ENCODE peak calls at places on chromosome 12, in four cellular contexts. One of them, this sample, is unnamed.
A peak's percentile ranks its signal among the peaks of the same experiment; 100 is the strongest.

GRCh38 chr12:27178723-27179398 is 65.2 kb upstream of the STK38L start:
- DNase-seq in left ventricle myocardium inferior: no peak
- DNase-seq in fibroblast of lung: peak; percentile 78
- DNase-seq in neuronal stem cell: no peak
- DNase-seq in this sample: peak; percentile 48

GRCh38 chr12:71691504-71692129 is 5.7 kb downstream of the TMEM19 start:
- DNase-seq in fibroblast of lung: no peak
- DNase-seq in neuronal stem cell: no peak
- DNase-seq in left ventricle myocardium inferior: no peak
- DNase-seq in this sample: no peak

GRCh38 chr12:112116232-112117060 is 7.9 kb upstream of the NAA25 start:
- DNase-seq in left ventricle myocardium inferior: peak; percentile 72
- DNase-seq in neuronal stem cell: peak; percentile 67
- DNase-seq in fibroblast of lung: peak; percentile 75
- DNase-seq in this sample: peak; percentile 91

GRCh38 chr12:30988887-30989286 is 62.3 kb downstream of the TSPAN11 start:
- DNase-seq in neuronal stem cell: no peak
- DNase-seq in fibroblast of lung: no peak
- DNase-seq in left ventricle myocardium inferior: no peak
- DNase-seq in this sample: no peak

GRCh38 chr12:52233462-52234141 is 559 bp downstream of the KRT7 start:
- DNase-seq in left ventricle myocardium inferior: no peak
- DNase-seq in fibroblast of lung: no peak
- DNase-seq in neuronal stem cell: no peak
- DNase-seq in this sample: no peak

GRCh38 chr12:3195859-3196483 is 118.8 kb downstream of the TSPAN9 start:
- DNase-seq in left ventricle myocardium inferior: no peak
- DNase-seq in fibroblast of lung: no peak
- DNase-seq in neuronal stem cell: no peak
- DNase-seq in this sample: no peak

GRCh38 chr12:66708704-66709443 is 30.0 kb upstream of the GRIP1 start:
- DNase-seq in neuronal stem cell: no peak
- DNase-seq in fibroblast of lung: no peak
- DNase-seq in left ventricle myocardium inferior: no peak
- DNase-seq in this sample: peak; percentile 20

GRCh38 chr12:6904280-6905276 is at the start of gene LRRC23:
- DNase-seq in neuronal stem cell: peak; percentile 99
- DNase-seq in fibroblast of lung: peak; percentile 92
- DNase-seq in left ventricle myocardium inferior: peak; percentile 96
- DNase-seq in this sample: peak; percentile 96

GRCh38 chr12:78540621-78541336 is 323.8 kb upstream of the SYT1 start:
- DNase-seq in neuronal stem cell: no peak
- DNase-seq in left ventricle myocardium inferior: no peak
- DNase-seq in fibroblast of lung: no peak
- DNase-seq in this sample: no peak

GRCh38 chr12:53939141-53940108 is 794 bp downstream of the HOXC13 start:
- DNase-seq in left ventricle myocardium inferior: no peak
- DNase-seq in neuronal stem cell: no peak
- DNase-seq in fibroblast of lung: no peak
- DNase-seq in this sample: peak; percentile 60

GRCh38 chr12:53941750-53942149 is 3.1 kb downstream of the HOXC13 start:
- DNase-seq in neuronal stem cell: no peak
- DNase-seq in fibroblast of lung: no peak
- DNase-seq in left ventricle myocardium inferior: no peak
- DNase-seq in this sample: no peak

GRCh38 chr12:53942467-53942997 is 3.9 kb downstream of the HOXC13 start:
- DNase-seq in left ventricle myocardium inferior: no peak
- DNase-seq in fibroblast of lung: no peak
- DNase-seq in neuronal stem cell: no peak
- DNase-seq in this sample: no peak

GRCh38 chr12:53941187-53941586 is 2.6 kb downstream of the HOXC13 start:
- DNase-seq in left ventricle myocardium inferior: no peak
- DNase-seq in fibroblast of lung: no peak
- DNase-seq in neuronal stem cell: no peak
- DNase-seq in this sample: no peak

DNA sequence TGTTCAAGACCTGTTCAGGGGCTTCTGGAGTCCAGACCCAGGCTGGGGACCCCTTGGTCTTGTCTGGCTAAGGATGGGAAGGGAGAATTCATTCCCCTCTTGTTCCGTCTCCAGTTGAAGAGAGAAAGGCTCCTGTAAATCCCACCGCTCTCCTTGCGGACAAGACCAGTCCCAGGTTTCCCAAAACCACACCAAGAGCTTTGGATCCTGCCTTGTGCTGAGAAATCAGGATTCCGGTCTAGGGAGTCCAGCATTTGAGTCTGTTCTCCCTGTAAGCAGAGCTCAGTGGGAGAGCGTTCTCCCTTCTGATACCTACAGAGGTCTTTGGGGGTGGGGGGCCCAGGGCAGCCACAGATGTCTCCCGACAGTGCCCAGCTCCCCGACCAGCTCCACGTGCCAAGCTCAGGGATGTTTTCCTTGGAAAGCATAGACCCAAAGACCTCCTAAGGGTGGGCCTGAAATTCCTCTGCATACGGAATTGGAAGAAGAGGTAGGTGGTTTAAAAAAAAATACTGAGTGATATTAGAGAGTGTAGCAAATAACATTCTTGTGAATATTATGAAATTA is 1.9 kb downstream of the HOXC13 start:
- DNase-seq in left ventricle myocardium inferior: no peak
- DNase-seq in fibroblast of lung: no peak
- DNase-seq in neuronal stem cell: no peak
- DNase-seq in this sample: no peak
- H3K9me3 ChIP-seq in left ventricle myocardium inferior: no peaks in the 10 kb centered on the region
- H3K9me3 ChIP-seq in fibroblast of lung: no peaks in the 10 kb centered on the region
- H3K9me3 ChIP-seq in neuronal stem cell: peaks cover 12% of the 10 kb centered on the region
- H3K9me3 ChIP-seq in this sample: no peaks in the 10 kb centered on the region

DNA sequence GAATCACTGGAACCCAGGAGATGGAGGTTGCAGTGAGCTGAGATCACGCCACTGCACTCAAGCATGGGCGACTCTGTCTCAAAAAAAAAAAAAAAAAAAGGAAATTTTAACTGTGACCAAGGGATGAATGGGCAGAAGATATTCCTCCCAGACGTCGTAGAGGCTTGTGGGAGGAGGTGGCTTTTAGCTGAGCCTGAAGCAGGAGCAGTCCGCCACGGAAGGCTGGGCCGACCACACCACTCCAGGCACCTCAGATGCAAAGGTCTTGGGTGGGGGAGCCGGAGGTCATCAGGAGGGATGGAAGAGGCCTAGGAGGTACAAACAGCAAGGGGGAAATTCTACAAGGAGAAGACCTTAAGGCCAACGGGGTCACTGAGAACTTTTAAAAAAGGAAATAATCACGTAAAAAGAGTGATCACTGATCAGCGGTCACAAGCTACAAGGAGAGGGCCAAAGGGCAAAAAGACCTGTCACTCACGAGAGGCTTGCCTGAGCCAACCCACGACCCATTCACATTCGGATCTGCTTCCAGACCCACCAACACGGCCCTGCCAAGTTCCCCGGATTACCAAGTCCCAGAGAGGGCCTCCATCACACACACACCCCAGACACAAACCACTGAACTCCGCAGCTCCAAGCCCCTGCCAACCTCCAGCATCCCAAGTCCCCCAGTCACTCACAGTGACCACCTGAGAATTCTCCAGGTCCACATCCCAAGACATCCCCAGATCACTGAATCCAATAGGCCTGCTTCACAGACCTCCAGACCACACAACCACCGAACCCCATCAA is 3.5 kb downstream of the ZNF605 start:
- DNase-seq in left ventricle myocardium inferior: no peak
- DNase-seq in fibroblast of lung: no peak
- DNase-seq in neuronal stem cell: no peak
- DNase-seq in this sample: no peak
- H3K9me3 ChIP-seq in left ventricle myocardium inferior: peaks cover 63% of the 10 kb centered on the region
- H3K9me3 ChIP-seq in fibroblast of lung: peaks cover 24% of the 10 kb centered on the region
- H3K9me3 ChIP-seq in neuronal stem cell: peaks cover 47% of the 10 kb centered on the region
- H3K9me3 ChIP-seq in this sample: no peaks in the 10 kb centered on the region

GRCh38 chr12:34388636-34389377 is 366.5 kb downstream of the ALG10 start:
- DNase-seq in fibroblast of lung: no peak
- DNase-seq in left ventricle myocardium inferior: no peak
- DNase-seq in neuronal stem cell: no peak
- DNase-seq in this sample: no peak
- H3K9me3 ChIP-seq in fibroblast of lung: no peaks in the 10 kb centered on the region
- H3K9me3 ChIP-seq in left ventricle myocardium inferior: peaks cover 57% of the 10 kb centered on the region
- H3K9me3 ChIP-seq in neuronal stem cell: peaks cover 93% of the 10 kb centered on the region
- H3K9me3 ChIP-seq in this sample: no peaks in the 10 kb centered on the region

GRCh38 chr12:109822951-109823411 is 10.2 kb downstream of the TRPV4 start:
- DNase-seq in fibroblast of lung: peak; percentile 34
- DNase-seq in neuronal stem cell: no peak
- DNase-seq in left ventricle myocardium inferior: no peak
- DNase-seq in this sample: no peak
- H3K9me3 ChIP-seq in fibroblast of lung: no peaks in the 10 kb centered on the region
- H3K9me3 ChIP-seq in neuronal stem cell: no peaks in the 10 kb centered on the region
- H3K9me3 ChIP-seq in left ventricle myocardium inferior: no peaks in the 10 kb centered on the region
- H3K9me3 ChIP-seq in this sample: no peaks in the 10 kb centered on the region

DNA sequence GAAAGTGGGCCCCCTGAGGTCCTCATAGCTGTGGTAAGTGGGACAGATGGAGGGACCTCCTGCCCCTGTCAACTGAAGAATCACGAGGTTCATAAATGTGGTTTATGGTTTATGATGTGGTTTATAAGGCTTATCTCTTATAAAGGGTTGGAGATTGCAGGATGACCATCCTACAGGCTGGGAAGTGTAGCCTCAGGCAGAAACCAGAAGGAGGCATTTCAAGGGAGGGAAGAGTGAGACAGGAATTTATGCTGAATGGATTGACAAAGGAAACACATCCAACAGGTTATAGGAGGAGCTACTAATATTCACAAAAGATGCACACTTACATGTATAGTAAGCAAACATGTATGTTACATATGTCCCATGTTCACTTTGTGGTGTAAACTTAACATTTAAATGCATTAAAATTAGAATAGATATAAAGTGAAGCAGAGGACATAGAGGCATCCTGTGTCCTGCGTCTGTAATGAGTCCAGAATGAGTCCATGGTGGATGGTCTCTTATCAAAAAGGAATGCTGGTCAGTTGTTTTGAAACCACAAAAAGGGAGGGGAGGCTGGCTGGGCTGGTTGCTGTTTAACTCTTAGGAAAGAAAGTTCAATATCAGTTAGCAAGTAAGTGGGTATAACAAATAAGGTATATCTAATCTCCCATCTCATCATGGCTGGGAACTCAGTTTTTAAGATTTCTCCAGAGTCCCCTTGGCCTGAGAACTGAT is 149.0 kb upstream of the RMST start:
- DNase-seq in neuronal stem cell: no peak
- DNase-seq in left ventricle myocardium inferior: no peak
- DNase-seq in fibroblast of lung: peak; percentile 40
- DNase-seq in this sample: no peak
- H3K9me3 ChIP-seq in neuronal stem cell: no peaks in the 10 kb centered on the region
- H3K9me3 ChIP-seq in left ventricle myocardium inferior: no peaks in the 10 kb centered on the region
- H3K9me3 ChIP-seq in fibroblast of lung: no peaks in the 10 kb centered on the region
- H3K9me3 ChIP-seq in this sample: no peaks in the 10 kb centered on the region

This sample was measured in cardiac muscle cell.